ENCODE peak calls at places on chromosomes 13 and 19, in eight cellular contexts. V is upper lobe of left lung, E is NB4, G is fibroblast of villous mesenchyme, K is breast epithelium, T is mucosa of descending colon, Q is cardiac fibroblast, C is AG10803. U is an unnamed sample.

GRCh38 chr13:24254151-24254810 is 55.1 kb upstream of the C1QTNF9 start:
- DNase-seq in V (peak; percentile 82), E (peak; percentile 98), G (peak; percentile 69), K (no peak), T (no peak), Q (peak; percentile 77), C (no peak), U (no peak)

GRCh38 chr19:6249296-6249695 is 30.5 kb downstream of the MLLT1 start:
- DNase-seq in V (no peak), E (no peak), G (no peak), K (no peak), T (peak; percentile 34), Q (peak; percentile 63), C (no peak), U (no peak)

GRCh38 chr19:11736696-11737095 is 2.0 kb downstream of the ZNF823 start:
- DNase-seq in V (peak; percentile 44), E (peak; percentile 99), G (peak; percentile 46), K (no peak), T (no peak), Q (peak; percentile 86), C (peak; percentile 38), U (no peak)

GRCh38 chr13:40271931-40272775 is 394.3 kb downstream of the FOXO1 start:
- DNase-seq in V (no peak), E (peak; percentile 32), G (peak; percentile 78), K (peak; percentile 97), T (no peak), Q (peak; percentile 83), C (peak; percentile 92), U (no peak)

GRCh38 chr19:51410950-51411748 is 6.3 kb downstream of the SIGLEC10 start:
- DNase-seq in V (no peak), E (no peak), G (no peak), K (no peak), T (no peak), Q (no peak), C (no peak), U (no peak)

GRCh38 chr13:48511621-48512232 is 21.2 kb downstream of the RCBTB2 start:
- DNase-seq in V (no peak), E (no peak), G (no peak), K (no peak), T (no peak), Q (no peak), C (no peak), U (no peak)

GRCh38 chr13:106507560-106508274 is 27.7 kb downstream of the EFNB2 start:
- DNase-seq in V (no peak), E (peak; percentile 96), G (peak; percentile 96), K (no peak), T (no peak), Q (peak; percentile 97), C (peak; percentile 95), U (no peak)

GRCh38 chr19:19656451-19657396 is 6.8 kb downstream of the ATP13A1 start:
- DNase-seq in V (no peak), E (no peak), G (no peak), K (no peak), T (peak; percentile 47), Q (no peak), C (no peak), U (no peak)

GRCh38 chr19:38970664-38971532 is 4.6 kb downstream of the FBXO17 start:
- DNase-seq in V (no peak), E (peak; percentile 49), G (peak; percentile 50), K (no peak), T (no peak), Q (peak; percentile 50), C (peak; percentile 73), U (no peak)

GRCh38 chr13:37598572-37598971 is at the start of gene POSTN:
- DNase-seq in V (no peak), E (no peak), G (no peak), K (no peak), T (no peak), Q (peak; percentile 86), C (no peak), U (no peak)

GRCh38 chr13:96025283-96025682 is 27.9 kb downstream of the UGGT2 start:
- DNase-seq in V (no peak), E (no peak), G (no peak), K (no peak), T (no peak), Q (peak; percentile 24), C (peak; percentile 4), U (no peak)

GRCh38 chr19:48321622-48322591 is 3.4 kb upstream of the EMP3 start:
- DNase-seq in V (peak; percentile 99), E (peak; percentile 100), G (peak; percentile 99), K (peak; percentile 96), T (peak; percentile 100), Q (peak; percentile 99), C (peak; percentile 99), U (peak; percentile 98)

GRCh38 chr13:24161010-24161775 is 673 bp downstream of the SPATA13 start:
- DNase-seq in V (no peak), E (peak; percentile 66), G (no peak), K (no peak), T (peak; percentile 70), Q (no peak), C (no peak), U (no peak)

GRCh38 chr19:46926201-46927071 is 65.6 kb downstream of the ARHGAP35 start:
- DNase-seq in V (no peak), E (peak; percentile 51), G (no peak), K (no peak), T (no peak), Q (no peak), C (no peak), U (no peak)

GRCh38 chr13:79593611-79594275 is 112.8 kb downstream of the NDFIP2 start:
- DNase-seq in V (no peak), E (no peak), G (no peak), K (no peak), T (no peak), Q (peak; percentile 82), C (peak; percentile 59), U (no peak)

GRCh38 chr19:11721681-11722080 is 17.1 kb downstream of the ZNF823 start:
- DNase-seq in V (no peak), E (no peak), G (no peak), K (no peak), T (no peak), Q (no peak), C (no peak), U (no peak)

GRCh38 chr13:48782429-48782840 is 128.7 kb downstream of the CYSLTR2 start:
- DNase-seq in V (peak; percentile 33), E (no peak), G (peak; percentile 26), K (no peak), T (no peak), Q (peak; percentile 56), C (no peak), U (no peak)

GRCh38 chr13:69155136-69155535 is 952.5 kb upstream of the ATXN8OS start:
- DNase-seq in V (no peak), E (no peak), G (no peak), K (no peak), T (no peak), Q (no peak), C (no peak), U (no peak)

GRCh38 chr19:23440207-23440606 is 44.9 kb upstream of the ZNF91 start:
- DNase-seq in V (no peak), E (peak; percentile 31), G (no peak), K (no peak), T (no peak), Q (no peak), C (no peak), U (no peak)

GRCh38 chr19:23437901-23438300 is 42.6 kb upstream of the ZNF91 start:
- DNase-seq in V (no peak), E (no peak), G (no peak), K (no peak), T (no peak), Q (no peak), C (no peak), U (no peak)

GRCh38 chr19:23436944-23437343 is 41.7 kb upstream of the ZNF91 start:
- DNase-seq in V (no peak), E (peak; percentile 29), G (no peak), K (no peak), T (no peak), Q (no peak), C (no peak), U (no peak)

GRCh38 chr19:23439623-23440022 is 44.4 kb upstream of the ZNF91 start:
- DNase-seq in V (no peak), E (peak; percentile 32), G (no peak), K (no peak), T (no peak), Q (no peak), C (no peak), U (no peak)

DNA sequence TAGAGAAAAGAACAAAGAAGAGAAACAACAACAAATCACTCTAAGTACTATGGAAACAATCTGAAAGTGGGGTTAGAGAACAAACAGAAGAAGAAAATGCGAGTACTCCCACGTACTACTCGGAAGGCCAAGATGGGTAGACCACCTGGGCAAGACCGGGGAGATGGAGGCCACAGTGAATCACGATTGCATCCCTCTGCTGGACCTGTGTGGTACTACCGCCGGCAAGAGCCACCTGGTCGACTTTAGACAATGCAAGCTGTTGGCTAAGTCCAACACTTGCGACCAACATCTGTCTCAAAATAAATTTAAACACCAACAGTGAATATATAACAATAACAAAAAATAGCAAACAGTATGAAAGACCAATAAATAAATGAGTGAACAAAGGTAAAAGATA is 45.5 kb upstream of the ZNF91 start:
- DNase-seq in V (no peak), E (peak; percentile 40), G (no peak), K (no peak), T (no peak), Q (no peak), C (no peak), U (no peak)
- TF ChIP-seq CTCF in V (peak; percentile 14), E (peak; percentile 58), G (peak; percentile 34), K (no peak), T (no peak), Q (peak; percentile 41), C (peak; percentile 27), U (peak; percentile 63)

DNA sequence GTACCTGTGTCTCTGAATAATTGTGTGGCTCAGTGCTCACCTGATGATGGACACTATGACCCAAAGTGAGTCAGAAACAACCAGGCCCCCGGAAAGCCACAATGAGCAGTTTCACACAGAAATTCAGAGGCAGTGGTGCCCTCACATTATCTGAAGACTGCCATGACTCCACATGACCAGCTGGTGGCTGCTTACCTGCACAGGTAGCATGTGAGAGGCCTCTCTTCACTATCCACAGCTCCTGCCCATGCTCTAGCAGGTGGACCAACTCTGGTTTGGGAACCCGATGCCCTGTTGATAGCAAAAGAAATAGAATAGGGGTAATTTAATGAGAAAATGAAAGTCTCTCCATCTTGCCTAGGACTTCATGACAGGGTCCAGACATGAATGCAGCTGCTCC is 7.2 kb downstream of the ZNF550 start:
- DNase-seq in V (no peak), E (no peak), G (no peak), K (no peak), T (no peak), Q (no peak), C (no peak), U (no peak)
- TF ChIP-seq CTCF in V (no peak), E (no peak), G (no peak), K (no peak), T (no peak), Q (no peak), C (no peak), U (no peak)

GRCh38 chr19:7861619-7862412 is 12.4 kb downstream of the PRR36 start:
- DNase-seq in V (no peak), E (no peak), G (no peak), K (no peak), T (no peak), Q (no peak), C (no peak), U (peak; percentile 67)
- TF ChIP-seq CTCF in V (no peak), E (no peak), G (no peak), K (no peak), T (no peak), Q (no peak), C (no peak), U (no peak)

GRCh38 chr19:17079710-17080440 is 4.3 kb downstream of the MYO9B start:
- DNase-seq in V (peak; percentile 53), E (no peak), G (peak; percentile 99), K (peak; percentile 69), T (peak; percentile 73), Q (peak; percentile 99), C (peak; percentile 98), U (no peak)
- TF ChIP-seq CTCF in V (peak; percentile 73), E (no peak), G (peak; percentile 73), K (peak; percentile 74), T (no peak), Q (peak; percentile 80), C (peak; percentile 82), U (peak; percentile 63)

U was measured in type B pancreatic cell.